ENCODE peak calls at places on chromosomes 6 and 20, in nine cellular contexts. R is caudate nucleus, N is amniotic stem cell, L is cardiac septum, W is left colon, P is hypothalamus, Q is fibroblast of lung, D is HFFc6, K is iris pigment epithelial cell. T is an unnamed sample.

GRCh38 chr20:41138527-41139226 is 1.3 kb downstream of the PLCG1 start:
- DNase-seq in R (no peak), N (no peak), L (peak), W (peak), P (no peak), Q (no peak), D (no peak), K (peak), T (peak)

GRCh38 chr20:9200620-9201019 is 131.7 kb downstream of the PLCB4 start:
- DNase-seq in R (no peak), N (peak), L (no peak), W (no peak), P (no peak), Q (peak), D (peak), K (peak), T (peak)

GRCh38 chr20:62727584-62728027 is 19.0 kb downstream of the NTSR1 start:
- DNase-seq in R (no peak), N (no peak), L (no peak), W (no peak), P (no peak), Q (no peak), D (no peak), K (no peak), T (no peak)

GRCh38 chr6:157966597-157966977 is 15.1 kb upstream of the SYNJ2 start:
- DNase-seq in R (no peak), N (no peak), L (no peak), W (no peak), P (no peak), Q (no peak), D (no peak), K (no peak), T (no peak)

GRCh38 chr20:53962388-53962787 is 108.0 kb downstream of the BCAS1 start:
- DNase-seq in R (no peak), N (no peak), L (no peak), W (no peak), P (no peak), Q (no peak), D (no peak), K (no peak), T (peak)

GRCh38 chr20:33081411-33082154 is 2.1 kb downstream of the BPIFB4 start:
- DNase-seq in R (no peak), N (no peak), L (no peak), W (no peak), P (no peak), Q (no peak), D (no peak), K (no peak), T (no peak)

GRCh38 chr6:157490870-157491269 is 109.9 kb downstream of the ZDHHC14 start:
- DNase-seq in R (no peak), N (no peak), L (no peak), W (no peak), P (no peak), Q (no peak), D (no peak), K (no peak), T (no peak)

GRCh38 chr20:50464026-50464724 is 46.0 kb upstream of the PTPN1 start:
- DNase-seq in R (no peak), N (peak), L (peak), W (peak), P (no peak), Q (peak), D (peak), K (peak), T (peak)

GRCh38 chr20:8156603-8157079 is 24.6 kb downstream of the PLCB1 start:
- DNase-seq in R (no peak), N (peak), L (no peak), W (no peak), P (no peak), Q (peak), D (peak), K (peak), T (no peak)

GRCh38 chr6:143536866-143537691 is 25.6 kb upstream of the FUCA2 start:
- DNase-seq in R (no peak), N (peak), L (peak), W (peak), P (peak), Q (peak), D (peak), K (peak), T (peak)

GRCh38 chr6:138007014-138007472 is 100.2 kb downstream of the PERP start:
- DNase-seq in R (no peak), N (no peak), L (no peak), W (peak), P (no peak), Q (peak), D (peak), K (peak), T (peak)

GRCh38 chr6:257031-257725 is 35.1 kb upstream of the DUSP22 start:
- DNase-seq in R (no peak), N (no peak), L (no peak), W (no peak), P (no peak), Q (no peak), D (no peak), K (peak), T (no peak)

GRCh38 chr20:44547419-44547818 is 25.5 kb upstream of the SERINC3 start:
- DNase-seq in R (no peak), N (no peak), L (no peak), W (no peak), P (no peak), Q (no peak), D (no peak), K (no peak), T (no peak)

GRCh38 chr6:136977075-136977474 is 55.0 kb downstream of the SLC35D3 start:
- DNase-seq in R (no peak), N (no peak), L (no peak), W (no peak), P (no peak), Q (no peak), D (no peak), K (no peak), T (no peak)

GRCh38 chr6:45400021-45400420 is 22.3 kb upstream of the SUPT3H start:
- DNase-seq in R (no peak), N (no peak), L (no peak), W (no peak), P (no peak), Q (no peak), D (no peak), K (no peak), T (no peak)

GRCh38 chr6:47146426-47147174 is 104.5 kb upstream of the ADGRF1 start:
- DNase-seq in R (no peak), N (peak), L (no peak), W (no peak), P (no peak), Q (peak), D (peak), K (no peak), T (no peak)

GRCh38 chr6:91243436-91243835 is 656.6 kb upstream of the MAP3K7 start:
- DNase-seq in R (no peak), N (no peak), L (no peak), W (no peak), P (no peak), Q (no peak), D (no peak), K (no peak), T (no peak)

GRCh38 chr6:165721349-165721748 is 58.3 kb upstream of the PDE10A start:
- DNase-seq in R (no peak), N (no peak), L (no peak), W (no peak), P (no peak), Q (no peak), D (no peak), K (no peak), T (no peak)

GRCh38 chr6:90072961-90073464 is 178.7 kb downstream of the GJA10 start:
- DNase-seq in R (no peak), N (no peak), L (no peak), W (no peak), P (no peak), Q (no peak), D (no peak), K (no peak), T (no peak)

GRCh38 chr20:1330075-1330830 is 1.3 kb upstream of the SDCBP2 start:
- DNase-seq in R (no peak), N (no peak), L (no peak), W (peak), P (no peak), Q (no peak), D (no peak), K (no peak), T (no peak)

GRCh38 chr6:3231213-3232016 is 4.0 kb upstream of the TUBB2B start:
- DNase-seq in R (peak), N (peak), L (no peak), W (peak), P (peak), Q (peak), D (peak), K (peak), T (no peak)

GRCh38 chr6:168088161-168089106 is 9.4 kb upstream of the FRMD1 start:
- DNase-seq in R (no peak), N (no peak), L (no peak), W (peak), P (no peak), Q (peak), D (peak), K (peak), T (no peak)

GRCh38 chr6:52233975-52234823 is 10.1 kb downstream of the IL17F start:
- DNase-seq in R (no peak), N (no peak), L (no peak), W (peak), P (no peak), Q (peak), D (peak), K (peak), T (peak)

GRCh38 chr20:58877374-58878360 is 25.2 kb downstream of the GNAS start:
- DNase-seq in R (no peak), N (no peak), L (no peak), W (no peak), P (no peak), Q (no peak), D (no peak), K (no peak), T (no peak)

GRCh38 chr20:856361-856775 is 22.9 kb downstream of the FAM110A start:
- DNase-seq in R (no peak), N (peak), L (no peak), W (no peak), P (no peak), Q (peak), D (peak), K (peak), T (peak)

GRCh38 chr6:11121851-11122250 is 10.3 kb upstream of the ERVFRD-1 start:
- DNase-seq in R (no peak), N (no peak), L (no peak), W (no peak), P (no peak), Q (peak), D (no peak), K (peak), T (no peak)

GRCh38 chr20:21503345-21503744 is 10.5 kb downstream of the NKX2-2 start:
- DNase-seq in R (no peak), N (no peak), L (no peak), W (no peak), P (no peak), Q (peak), D (peak), K (peak), T (no peak)

GRCh38 chr20:4973330-4974097 is 27.8 kb downstream of the SLC23A2 start:
- DNase-seq in R (no peak), N (no peak), L (peak), W (peak), P (no peak), Q (peak), D (peak), K (peak), T (no peak)

GRCh38 chr6:69233195-69233524 is 563.6 kb downstream of the LMBRD1 start:
- DNase-seq in R (no peak), N (no peak), L (no peak), W (no peak), P (no peak), Q (no peak), D (no peak), K (no peak), T (no peak)

GRCh38 chr20:2696646-2697045 is 4.1 kb downstream of the EBF4 start:
- DNase-seq in R (no peak), N (no peak), L (no peak), W (no peak), P (no peak), Q (no peak), D (no peak), K (no peak), T (no peak)

GRCh38 chr20:21172626-21173025 is 46.7 kb downstream of the KIZ start:
- DNase-seq in R (no peak), N (no peak), L (no peak), W (no peak), P (no peak), Q (no peak), D (no peak), K (no peak), T (no peak)

GRCh38 chr6:110322151-110323003 is 35.8 kb downstream of the METTL24 start:
- DNase-seq in R (peak), N (no peak), L (no peak), W (no peak), P (no peak), Q (no peak), D (no peak), K (no peak), T (no peak)

GRCh38 chr6:36947570-36948351 is 6.8 kb upstream of the PI16 start:
- DNase-seq in R (peak), N (no peak), L (peak), W (no peak), P (peak), Q (peak), D (no peak), K (no peak), T (no peak)

T was measured in PC-9.